ENCODE peak calls at places on chromosomes 6 and 20, in six cellular contexts. One of them, this sample, is unnamed. For H3K4me1, the result is how much of the 10 kb centered on the place peaks cover.

GRCh38 chr20:56871691-56872090 is 242.6 kb downstream of the TFAP2C start:
- DNase-seq in Panc1: no peak
- DNase-seq in transverse colon: no peak
- DNase-seq in NT2/D1: no peak
- DNase-seq in effector memory CD4-positive, alpha-beta T cell: no peak
- DNase-seq in heart right ventricle: no peak
- DNase-seq in this sample: no peak

GRCh38 chr6:97102152-97102790 is 177.7 kb downstream of the KLHL32 start:
- DNase-seq in transverse colon: no peak
- DNase-seq in heart right ventricle: no peak
- DNase-seq in Panc1: no peak
- DNase-seq in NT2/D1: no peak
- DNase-seq in effector memory CD4-positive, alpha-beta T cell: no peak
- DNase-seq in this sample: no peak

GRCh38 chr20:33796263-33796906 is 14.8 kb upstream of the CHMP4B start:
- DNase-seq in heart right ventricle: no peak
- DNase-seq in transverse colon: peak
- DNase-seq in NT2/D1: no peak
- DNase-seq in effector memory CD4-positive, alpha-beta T cell: no peak
- DNase-seq in Panc1: no peak
- DNase-seq in this sample: no peak

GRCh38 chr6:105135056-105135455 is 44.8 kb downstream of the POPDC3 start:
- DNase-seq in NT2/D1: no peak
- DNase-seq in transverse colon: no peak
- DNase-seq in effector memory CD4-positive, alpha-beta T cell: no peak
- DNase-seq in heart right ventricle: peak
- DNase-seq in Panc1: peak
- DNase-seq in this sample: no peak

GRCh38 chr6:110944681-110945151 is 13.8 kb upstream of the GTF3C6 start:
- DNase-seq in NT2/D1: no peak
- DNase-seq in Panc1: peak
- DNase-seq in effector memory CD4-positive, alpha-beta T cell: no peak
- DNase-seq in transverse colon: no peak
- DNase-seq in heart right ventricle: no peak
- DNase-seq in this sample: no peak

GRCh38 chr20:48826883-48827771 is 672 bp downstream of the PREX1 start:
- DNase-seq in NT2/D1: no peak
- DNase-seq in heart right ventricle: no peak
- DNase-seq in transverse colon: peak
- DNase-seq in effector memory CD4-positive, alpha-beta T cell: no peak
- DNase-seq in Panc1: no peak
- DNase-seq in this sample: no peak

GRCh38 chr6:151081658-151082057 is 158.1 kb upstream of the AKAP12 start:
- DNase-seq in Panc1: no peak
- DNase-seq in transverse colon: no peak
- DNase-seq in heart right ventricle: no peak
- DNase-seq in NT2/D1: no peak
- DNase-seq in effector memory CD4-positive, alpha-beta T cell: no peak
- DNase-seq in this sample: no peak

GRCh38 chr20:55685848-55686247 is 319.5 kb downstream of the CBLN4 start:
- DNase-seq in effector memory CD4-positive, alpha-beta T cell: no peak
- DNase-seq in NT2/D1: no peak
- DNase-seq in heart right ventricle: no peak
- DNase-seq in transverse colon: no peak
- DNase-seq in Panc1: no peak
- DNase-seq in this sample: no peak

GRCh38 chr20:1467355-1468116 is 887 bp upstream of the NSFL1C start:
- DNase-seq in transverse colon: peak
- DNase-seq in effector memory CD4-positive, alpha-beta T cell: no peak
- DNase-seq in Panc1: no peak
- DNase-seq in NT2/D1: no peak
- DNase-seq in heart right ventricle: peak
- DNase-seq in this sample: peak

GRCh38 chr20:39775110-39775509 is 813.0 kb downstream of the DHX35 start:
- DNase-seq in heart right ventricle: peak
- DNase-seq in Panc1: no peak
- DNase-seq in transverse colon: no peak
- DNase-seq in NT2/D1: no peak
- DNase-seq in effector memory CD4-positive, alpha-beta T cell: no peak
- DNase-seq in this sample: peak

GRCh38 chr6:219641-220198 is 72.6 kb upstream of the DUSP22 start:
- DNase-seq in NT2/D1: no peak
- DNase-seq in transverse colon: peak
- DNase-seq in Panc1: no peak
- DNase-seq in heart right ventricle: peak
- DNase-seq in effector memory CD4-positive, alpha-beta T cell: no peak
- DNase-seq in this sample: peak

GRCh38 chr20:20070871-20071726 is 18.8 kb downstream of the CFAP61 start:
- DNase-seq in Panc1: no peak
- DNase-seq in NT2/D1: no peak
- DNase-seq in transverse colon: no peak
- DNase-seq in heart right ventricle: peak
- DNase-seq in effector memory CD4-positive, alpha-beta T cell: no peak
- DNase-seq in this sample: peak

GRCh38 chr6:89144358-89145041 is 1.4 kb upstream of the PM20D2 start:
- DNase-seq in heart right ventricle: no peak
- DNase-seq in transverse colon: no peak
- DNase-seq in NT2/D1: no peak
- DNase-seq in Panc1: no peak
- DNase-seq in effector memory CD4-positive, alpha-beta T cell: no peak
- DNase-seq in this sample: no peak

GRCh38 chr20:22617160-22617559 is 32.8 kb upstream of the FOXA2 start:
- DNase-seq in Panc1: no peak
- DNase-seq in transverse colon: no peak
- DNase-seq in NT2/D1: no peak
- DNase-seq in effector memory CD4-positive, alpha-beta T cell: no peak
- DNase-seq in heart right ventricle: no peak
- DNase-seq in this sample: no peak

GRCh38 chr20:50475879-50476292 is 34.3 kb upstream of the PTPN1 start:
- DNase-seq in effector memory CD4-positive, alpha-beta T cell: no peak
- DNase-seq in heart right ventricle: no peak
- DNase-seq in Panc1: no peak
- DNase-seq in transverse colon: peak
- DNase-seq in NT2/D1: no peak
- DNase-seq in this sample: no peak

GRCh38 chr6:138442663-138443062 is 38.6 kb downstream of the HEBP2 start:
- DNase-seq in effector memory CD4-positive, alpha-beta T cell: no peak
- DNase-seq in transverse colon: no peak
- DNase-seq in NT2/D1: no peak
- DNase-seq in heart right ventricle: no peak
- DNase-seq in Panc1: no peak
- DNase-seq in this sample: no peak

GRCh38 chr6:25499851-25500250 is 152.2 kb upstream of the SCGN start:
- DNase-seq in effector memory CD4-positive, alpha-beta T cell: no peak
- DNase-seq in NT2/D1: no peak
- DNase-seq in transverse colon: no peak
- DNase-seq in heart right ventricle: no peak
- DNase-seq in Panc1: no peak
- DNase-seq in this sample: no peak

GRCh38 chr6:24719125-24719931 is at the start of gene C6orf62:
- DNase-seq in Panc1: no peak
- DNase-seq in effector memory CD4-positive, alpha-beta T cell: peak
- DNase-seq in transverse colon: peak
- DNase-seq in NT2/D1: no peak
- DNase-seq in heart right ventricle: peak
- DNase-seq in this sample: peak

GRCh38 chr6:3364391-3364790 is 92.5 kb downstream of the SLC22A23 start:
- DNase-seq in NT2/D1: no peak
- DNase-seq in transverse colon: no peak
- DNase-seq in Panc1: no peak
- DNase-seq in heart right ventricle: no peak
- DNase-seq in effector memory CD4-positive, alpha-beta T cell: no peak
- DNase-seq in this sample: no peak

GRCh38 chr20:62732356-62732755 is 23.7 kb downstream of the NTSR1 start:
- DNase-seq in Panc1: no peak
- DNase-seq in effector memory CD4-positive, alpha-beta T cell: no peak
- DNase-seq in NT2/D1: no peak
- DNase-seq in heart right ventricle: no peak
- DNase-seq in transverse colon: no peak
- DNase-seq in this sample: no peak

GRCh38 chr20:62733891-62734290 is 25.3 kb downstream of the NTSR1 start:
- DNase-seq in Panc1: no peak
- DNase-seq in effector memory CD4-positive, alpha-beta T cell: no peak
- DNase-seq in NT2/D1: no peak
- DNase-seq in transverse colon: peak
- DNase-seq in heart right ventricle: no peak
- DNase-seq in this sample: peak

GRCh38 chr20:62734336-62734735 is 25.7 kb downstream of the NTSR1 start:
- DNase-seq in effector memory CD4-positive, alpha-beta T cell: no peak
- DNase-seq in transverse colon: no peak
- DNase-seq in heart right ventricle: no peak
- DNase-seq in Panc1: no peak
- DNase-seq in NT2/D1: no peak
- DNase-seq in this sample: no peak

GRCh38 chr20:62733250-62733842 is 24.7 kb downstream of the NTSR1 start:
- DNase-seq in NT2/D1: no peak
- DNase-seq in heart right ventricle: no peak
- DNase-seq in effector memory CD4-positive, alpha-beta T cell: no peak
- DNase-seq in Panc1: no peak
- DNase-seq in transverse colon: peak
- DNase-seq in this sample: peak

GRCh38 chr20:62732766-62733165 is 24.1 kb downstream of the NTSR1 start:
- DNase-seq in transverse colon: peak
- DNase-seq in NT2/D1: no peak
- DNase-seq in effector memory CD4-positive, alpha-beta T cell: no peak
- DNase-seq in Panc1: no peak
- DNase-seq in heart right ventricle: no peak
- DNase-seq in this sample: peak
- H3K4me1 ChIP-seq in transverse colon: under half
- H3K4me1 ChIP-seq in NT2/D1: under half
- H3K4me1 ChIP-seq in effector memory CD4-positive, alpha-beta T cell: under half
- H3K4me1 ChIP-seq in Panc1: under half
- H3K4me1 ChIP-seq in heart right ventricle: under half
- H3K4me1 ChIP-seq in this sample: under half

DNA sequence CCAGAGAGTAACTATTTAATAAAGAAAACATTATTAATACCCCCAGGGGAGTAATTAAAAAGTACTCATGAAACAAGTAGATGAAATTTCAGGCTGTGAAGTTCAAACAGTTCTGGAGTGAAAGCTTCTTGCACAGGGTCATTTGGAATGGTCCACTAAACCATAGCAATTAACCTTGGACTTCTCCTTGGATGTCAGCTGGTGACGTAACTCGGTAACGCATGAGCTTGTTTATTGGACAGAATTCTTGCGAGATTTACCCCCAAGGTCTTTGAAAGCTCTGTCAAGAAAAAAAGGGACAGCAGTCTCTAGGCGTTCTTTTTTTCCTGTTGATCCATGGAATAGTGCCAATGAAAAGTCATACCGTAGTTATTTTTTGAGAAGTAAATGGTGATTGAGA is 2.2 kb downstream of the CD83 start:
- DNase-seq in Panc1: no peak
- DNase-seq in heart right ventricle: no peak
- DNase-seq in effector memory CD4-positive, alpha-beta T cell: no peak
- DNase-seq in transverse colon: no peak
- DNase-seq in NT2/D1: no peak
- DNase-seq in this sample: no peak
- H3K4me1 ChIP-seq in Panc1: under half
- H3K4me1 ChIP-seq in heart right ventricle: half or more
- H3K4me1 ChIP-seq in effector memory CD4-positive, alpha-beta T cell: under half
- H3K4me1 ChIP-seq in transverse colon: under half
- H3K4me1 ChIP-seq in NT2/D1: under half
- H3K4me1 ChIP-seq in this sample: under half

DNA sequence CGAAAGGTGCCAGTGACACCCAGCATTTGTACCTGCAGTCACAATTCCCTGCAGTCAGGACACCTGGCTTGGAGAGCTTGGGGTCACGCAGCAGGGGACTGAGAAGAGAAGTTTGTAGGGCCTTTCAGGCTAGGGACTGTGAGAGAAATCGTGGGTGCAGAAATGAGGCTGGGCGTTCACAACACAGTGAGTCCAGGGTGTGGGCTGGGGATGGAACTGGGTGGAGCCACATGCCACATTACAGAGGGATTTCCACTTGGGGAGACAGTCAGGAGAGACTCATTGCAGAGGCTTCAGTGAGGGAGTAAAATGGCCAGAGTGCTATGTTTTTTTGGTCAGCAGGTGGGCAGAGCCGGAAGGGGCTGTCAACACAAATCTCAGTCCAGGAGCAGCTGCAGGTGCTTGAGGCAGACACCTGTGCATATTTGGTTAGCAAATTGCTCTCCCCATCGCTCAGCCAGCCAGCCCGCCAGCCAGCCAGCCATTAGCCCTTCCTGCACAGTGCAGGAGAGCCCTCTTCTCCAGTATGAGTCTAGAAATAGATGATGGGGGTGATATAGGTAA is 7.4 kb downstream of the ITPR3 start:
- DNase-seq in NT2/D1: no peak
- DNase-seq in heart right ventricle: no peak
- DNase-seq in transverse colon: peak
- DNase-seq in Panc1: no peak
- DNase-seq in effector memory CD4-positive, alpha-beta T cell: no peak
- DNase-seq in this sample: no peak
- H3K4me1 ChIP-seq in NT2/D1: under half
- H3K4me1 ChIP-seq in heart right ventricle: under half
- H3K4me1 ChIP-seq in transverse colon: half or more
- H3K4me1 ChIP-seq in Panc1: under half
- H3K4me1 ChIP-seq in effector memory CD4-positive, alpha-beta T cell: under half
- H3K4me1 ChIP-seq in this sample: under half

GRCh38 chr6:129980821-129981220 is 37.6 kb upstream of the L3MBTL3 start:
- DNase-seq in transverse colon: no peak
- DNase-seq in heart right ventricle: no peak
- DNase-seq in NT2/D1: no peak
- DNase-seq in Panc1: no peak
- DNase-seq in effector memory CD4-positive, alpha-beta T cell: no peak
- DNase-seq in this sample: no peak
- H3K4me1 ChIP-seq in transverse colon: under half
- H3K4me1 ChIP-seq in heart right ventricle: under half
- H3K4me1 ChIP-seq in NT2/D1: under half
- H3K4me1 ChIP-seq in Panc1: under half
- H3K4me1 ChIP-seq in effector memory CD4-positive, alpha-beta T cell: under half
- H3K4me1 ChIP-seq in this sample: under half

DNA sequence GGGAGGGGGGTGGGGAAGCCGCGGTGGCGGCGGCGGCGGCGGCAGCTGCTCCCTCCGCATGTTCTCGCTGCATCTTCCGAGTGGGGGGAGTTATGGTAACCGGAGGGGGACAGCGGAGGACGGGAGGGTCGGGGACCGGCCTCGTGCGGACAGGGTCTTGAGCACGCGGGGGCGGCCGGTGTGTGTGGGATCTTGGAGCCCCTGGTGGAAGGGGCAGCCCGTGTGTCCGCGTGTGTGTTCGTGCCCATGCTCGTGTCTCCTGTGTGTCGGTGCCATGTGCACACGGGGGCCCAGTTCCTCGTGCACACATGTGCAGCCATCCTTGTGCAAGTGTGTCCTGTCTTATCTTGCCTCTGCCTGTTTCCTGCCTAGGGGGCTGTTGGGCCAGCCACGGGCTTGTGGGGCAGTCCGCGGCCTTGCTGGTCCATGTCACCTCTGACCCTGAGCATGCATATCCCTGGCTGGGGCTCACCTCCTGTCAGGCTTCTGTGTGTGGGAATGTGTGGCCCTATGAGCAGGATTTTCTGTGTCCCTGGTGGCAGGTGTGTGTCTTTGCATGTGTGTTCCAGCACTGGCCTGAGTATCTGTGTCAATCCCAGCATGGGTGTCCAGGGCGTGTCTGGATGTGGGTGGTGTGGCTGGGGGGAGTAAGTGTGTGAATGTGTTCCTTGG is 8.5 kb downstream of the SYNGAP1 start:
- DNase-seq in heart right ventricle: no peak
- DNase-seq in Panc1: no peak
- DNase-seq in NT2/D1: no peak
- DNase-seq in transverse colon: peak
- DNase-seq in effector memory CD4-positive, alpha-beta T cell: no peak
- DNase-seq in this sample: no peak
- H3K4me1 ChIP-seq in heart right ventricle: half or more
- H3K4me1 ChIP-seq in Panc1: under half
- H3K4me1 ChIP-seq in NT2/D1: under half
- H3K4me1 ChIP-seq in transverse colon: half or more
- H3K4me1 ChIP-seq in effector memory CD4-positive, alpha-beta T cell: half or more
- H3K4me1 ChIP-seq in this sample: under half

GRCh38 chr6:145964948-145965366 is 799 bp upstream of the SHPRH start:
- DNase-seq in Panc1: no peak
- DNase-seq in effector memory CD4-positive, alpha-beta T cell: no peak
- DNase-seq in heart right ventricle: no peak
- DNase-seq in NT2/D1: no peak
- DNase-seq in transverse colon: no peak
- DNase-seq in this sample: no peak
- H3K4me1 ChIP-seq in Panc1: under half
- H3K4me1 ChIP-seq in effector memory CD4-positive, alpha-beta T cell: under half
- H3K4me1 ChIP-seq in heart right ventricle: under half
- H3K4me1 ChIP-seq in NT2/D1: under half
- H3K4me1 ChIP-seq in transverse colon: under half
- H3K4me1 ChIP-seq in this sample: under half